ENCODE peak calls at places on chromosomes 6 and 20, in five cellular contexts. X is K562, T is HepG2, E is GM12878, O is H1. Z is an unnamed sample.

GRCh38 chr6:14344486-14344885 is 226.9 kb downstream of the CD83 start:
- DNase-seq in T (no peak), E (no peak), X (no peak), O (no peak), Z (no peak)

GRCh38 chr6:64782877-64783276 is 924.1 kb downstream of the EYS start:
- DNase-seq in X (no peak), O (no peak), E (no peak), T (no peak), Z (no peak)

GRCh38 chr6:170091639-170092579 is 199.0 kb downstream of the DLL1 start:
- DNase-seq in T (no peak), X (no peak), E (no peak), O (peak; percentile 33), Z (no peak)

GRCh38 chr6:169971171-169971861 is 219.9 kb downstream of the ERMARD start:
- DNase-seq in T (no peak), E (no peak), X (no peak), O (peak; percentile 42), Z (peak; percentile 21)

GRCh38 chr6:92708270-92708669 is 711.1 kb downstream of the EPHA7 start:
- DNase-seq in X (no peak), E (no peak), O (no peak), T (no peak), Z (no peak)

GRCh38 chr6:47357827-47358226 is 48.1 kb upstream of the TNFRSF21 start:
- DNase-seq in O (no peak), E (peak; percentile 36), T (no peak), X (no peak), Z (no peak)

GRCh38 chr6:144811140-144811539 is 526.0 kb downstream of the UTRN start:
- DNase-seq in T (no peak), X (no peak), E (no peak), O (no peak), Z (no peak)

GRCh38 chr20:46400253-46400652 is 6.2 kb downstream of the ELMO2 start:
- DNase-seq in T (no peak), X (no peak), O (no peak), E (no peak), Z (no peak)

GRCh38 chr6:53628354-53629119 is 37.0 kb downstream of the KLHL31 start:
- DNase-seq in X (no peak), O (no peak), E (no peak), T (no peak), Z (no peak)

GRCh38 chr6:159429427-159429826 is 260.2 kb downstream of the FNDC1 start:
- DNase-seq in T (no peak), E (no peak), X (no peak), O (no peak), Z (no peak)

GRCh38 chr6:37702314-37702713 is 4.6 kb upstream of the MDGA1 start:
- DNase-seq in E (no peak), X (no peak), O (no peak), T (no peak), Z (no peak)

DNA sequence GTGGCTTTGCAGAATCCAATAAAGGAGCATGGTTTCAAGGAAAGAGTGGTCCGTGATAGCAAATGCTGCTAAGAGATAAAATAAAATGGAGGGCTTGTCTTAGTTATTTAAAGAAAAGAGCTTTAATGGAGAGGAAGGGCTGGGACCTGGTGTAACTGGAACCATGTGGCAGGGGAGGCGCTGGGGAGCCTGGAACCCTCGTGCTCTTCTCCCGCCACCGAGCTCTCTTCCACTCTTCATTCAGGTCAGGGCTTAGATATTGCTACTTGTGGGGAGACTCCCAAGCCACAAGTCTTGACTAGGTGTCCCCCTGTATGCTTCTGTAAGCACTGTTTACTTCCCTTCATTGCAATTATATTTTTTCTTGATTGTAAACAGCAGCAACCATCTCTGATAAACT is 15.2 kb upstream of the ARFGEF3 start:
- DNase-seq in X (no peak), O (no peak), T (no peak), E (no peak), Z (no peak)
- H3K4me3 ChIP-seq in X (no peak overlapping the region), O (no peak overlapping the region), T (no peak overlapping the region), E (no peak overlapping the region), Z (no peak overlapping the region)

DNA sequence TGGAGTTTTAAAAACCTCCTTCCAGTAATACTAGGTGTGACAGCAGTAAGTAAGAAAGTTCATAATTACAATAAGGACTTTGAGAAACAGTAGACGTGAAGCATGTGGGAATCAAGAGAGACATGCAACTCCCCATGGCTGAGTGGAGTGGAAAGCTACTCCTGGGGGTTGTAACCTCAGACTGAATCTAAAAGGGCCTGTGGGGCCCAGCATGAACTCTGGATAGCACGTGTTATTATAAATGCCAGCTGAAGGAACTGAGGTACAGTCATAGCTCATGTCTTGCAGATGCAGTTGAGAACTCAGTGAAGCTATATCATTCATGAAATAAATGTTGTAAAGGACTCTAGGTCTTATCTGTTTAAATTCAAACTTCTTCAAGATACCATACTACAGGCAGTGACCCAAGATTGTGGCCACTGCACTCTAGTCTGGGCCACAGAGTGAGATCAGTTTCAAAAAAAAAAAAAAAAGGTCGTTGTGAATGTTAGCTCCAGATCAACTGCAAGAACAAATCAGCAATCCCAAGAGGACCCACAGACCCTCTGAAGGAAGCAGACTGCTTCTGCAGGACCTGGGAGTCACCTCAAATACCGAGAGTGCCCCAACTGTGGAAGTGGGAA is 189.3 kb downstream of the TRDN start:
- DNase-seq in E (no peak), O (no peak), T (no peak), X (no peak), Z (no peak)
- TF ChIP-seq TAF1 in E (no peak), O (no peak), T (no peak), X (no peak), Z (no peak)

DNA sequence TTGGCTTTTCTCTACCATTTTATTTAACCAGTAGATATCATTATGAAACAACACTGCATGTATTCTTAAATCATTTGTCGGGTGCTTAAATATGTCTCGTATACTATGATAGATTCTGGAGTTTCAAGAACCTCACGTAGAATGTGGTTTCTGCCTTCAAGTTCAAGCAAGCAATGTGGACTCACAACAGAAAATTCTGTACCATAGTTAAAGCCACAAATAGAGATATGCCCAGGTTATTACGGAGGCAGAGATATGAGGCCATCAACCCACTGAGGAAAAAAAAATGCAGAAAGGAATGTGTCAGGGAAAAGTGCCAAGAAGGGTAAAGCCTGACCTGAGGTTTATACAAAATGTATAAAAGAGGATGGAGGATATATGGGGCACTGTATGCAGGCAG is 109.9 kb downstream of the GFRAL start:
- DNase-seq in O (no peak), X (no peak), T (no peak), E (no peak), Z (no peak)
- H3K4me3 ChIP-seq in O (no peak overlapping the region), X (no peak overlapping the region), T (no peak overlapping the region), E (no peak overlapping the region), Z (no peak overlapping the region)

DNA sequence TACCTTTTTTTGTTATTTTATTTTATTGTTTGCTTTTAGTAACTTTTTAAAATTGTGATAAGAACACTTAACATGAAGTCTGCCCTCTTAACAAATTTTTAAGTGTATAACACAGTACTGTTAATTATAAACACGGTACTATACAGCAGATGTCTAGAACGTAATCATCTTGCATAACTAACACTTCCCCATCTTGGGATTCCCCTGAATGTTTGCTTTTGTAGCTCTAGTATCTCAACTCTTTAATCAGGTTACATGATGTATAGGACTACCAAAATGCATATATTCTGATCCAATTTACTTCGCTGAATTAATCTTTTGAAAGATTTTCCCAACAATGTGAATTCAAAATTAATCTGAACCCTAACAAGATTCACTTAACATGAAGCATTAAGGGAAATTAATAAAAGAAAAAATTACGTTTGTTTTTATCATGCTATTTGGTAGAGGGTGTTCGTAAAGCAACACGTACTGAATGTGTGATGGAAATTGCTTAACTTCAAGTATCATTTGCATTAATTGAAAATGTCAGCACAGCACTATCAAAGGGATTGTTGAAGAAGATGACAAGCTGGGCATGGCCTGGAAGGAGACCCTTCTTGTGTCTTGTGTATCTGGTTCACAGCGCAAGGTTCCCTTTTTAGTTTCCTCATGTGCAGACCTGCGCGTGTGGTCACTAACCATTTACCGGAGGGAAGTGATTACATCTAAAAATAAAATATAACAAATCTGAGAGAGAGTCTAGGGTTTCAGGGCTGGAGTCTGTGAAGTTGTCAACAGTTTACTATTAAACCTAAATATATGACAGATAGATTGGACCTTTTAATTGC is 15.2 kb downstream of the COL19A1 start:
- DNase-seq in E (peak; percentile 85), X (no peak), T (no peak), O (no peak), Z (no peak)
- TF ChIP-seq TAF1 in E (peak; percentile 54), X (no peak), T (no peak), O (no peak), Z (no peak)

GRCh38 chr20:36098364-36098763 is 56.2 kb upstream of the EPB41L1 start:
- DNase-seq in T (no peak), O (no peak), X (no peak), E (peak; percentile 67), Z (no peak)
- H3K4me3 ChIP-seq in T (no peak overlapping the region), O (no peak overlapping the region), X (no peak overlapping the region), E (no peak overlapping the region), Z (no peak overlapping the region)

GRCh38 chr20:62839816-62840215 is 21.8 kb downstream of the TCFL5 start:
- DNase-seq in X (no peak), T (no peak), E (no peak), O (no peak), Z (no peak)

GRCh38 chr20:62839261-62839660 is 22.4 kb downstream of the TCFL5 start:
- DNase-seq in X (no peak), O (no peak), T (no peak), E (no peak), Z (no peak)

GRCh38 chr20:62837790-62838458 is 21.1 kb downstream of the COL9A3 start:
- DNase-seq in E (no peak), X (no peak), O (no peak), T (peak; percentile 68), Z (peak; percentile 92)

GRCh38 chr20:62837091-62837490 is 20.2 kb downstream of the COL9A3 start:
- DNase-seq in T (no peak), X (no peak), O (no peak), E (no peak), Z (no peak)

GRCh38 chr20:62838511-62838910 is 21.7 kb downstream of the COL9A3 start:
- DNase-seq in O (no peak), X (no peak), E (no peak), T (no peak), Z (peak; percentile 28)
- TF ChIP-seq TAF1 in O (no peak), X (no peak), E (no peak), T (no peak), Z (no peak)

GRCh38 chr6:42179261-42179955 is 6.2 kb downstream of the GUCA1A start:
- DNase-seq in E (no peak), O (no peak), T (no peak), X (no peak), Z (no peak)

GRCh38 chr6:42175860-42176259 is 2.7 kb downstream of the GUCA1A start:
- DNase-seq in O (no peak), T (peak; percentile 29), E (no peak), X (no peak), Z (no peak)

GRCh38 chr6:42179956-42180335 is 6.8 kb downstream of the GUCA1A start:
- DNase-seq in E (no peak), X (no peak), O (no peak), T (no peak), Z (no peak)

GRCh38 chr6:42176981-42177380 is 3.8 kb downstream of the GUCA1A start:
- DNase-seq in E (no peak), X (no peak), T (no peak), O (no peak), Z (no peak)

GRCh38 chr6:42177514-42178364 is 4.6 kb downstream of the GUCA1A start:
- DNase-seq in X (peak; percentile 56), T (no peak), O (peak; percentile 96), E (no peak), Z (peak; percentile 88)
- H3K4me3 ChIP-seq in X (no peak overlapping the region), T (no peak overlapping the region), O (peak overlapping the region; percentile 54), E (no peak overlapping the region), Z (no peak overlapping the region)

Z was measured in SK-N-SH.